ENCODE peak calls at places on chromosomes 3 and 15, in six cellular contexts. One of them, this sample, is unnamed.

GRCh38 chr3:55543228-55543627 is 56.1 kb upstream of the WNT5A start:
- DNase-seq in thoracic aorta: no peak
- DNase-seq in neuronal stem cell: no peak
- DNase-seq in epithelial cell of esophagus: no peak
- DNase-seq in CD8-positive, alpha-beta memory T cell: no peak
- DNase-seq in skeletal muscle cell: no peak
- DNase-seq in this sample: no peak

GRCh38 chr3:72338082-72338941 is 509.9 kb downstream of the SHQ1 start:
- DNase-seq in thoracic aorta: no peak
- DNase-seq in neuronal stem cell: no peak
- DNase-seq in epithelial cell of esophagus: peak
- DNase-seq in CD8-positive, alpha-beta memory T cell: no peak
- DNase-seq in skeletal muscle cell: no peak
- DNase-seq in this sample: no peak

GRCh38 chr3:133943639-133944131 is 48.0 kb upstream of the RAB6B start:
- DNase-seq in thoracic aorta: no peak
- DNase-seq in neuronal stem cell: no peak
- DNase-seq in epithelial cell of esophagus: peak
- DNase-seq in CD8-positive, alpha-beta memory T cell: no peak
- DNase-seq in skeletal muscle cell: peak
- DNase-seq in this sample: peak

GRCh38 chr15:95017950-95018349 is 786.6 kb downstream of the MCTP2 start:
- DNase-seq in thoracic aorta: no peak
- DNase-seq in neuronal stem cell: no peak
- DNase-seq in epithelial cell of esophagus: peak
- DNase-seq in CD8-positive, alpha-beta memory T cell: no peak
- DNase-seq in skeletal muscle cell: no peak
- DNase-seq in this sample: peak

GRCh38 chr3:141561426-141562034 is 74.7 kb downstream of the RASA2 start:
- DNase-seq in thoracic aorta: no peak
- DNase-seq in neuronal stem cell: peak
- DNase-seq in epithelial cell of esophagus: peak
- DNase-seq in CD8-positive, alpha-beta memory T cell: peak
- DNase-seq in skeletal muscle cell: peak
- DNase-seq in this sample: no peak

GRCh38 chr15:89101302-89102191 is 13.3 kb downstream of the ABHD2 start:
- DNase-seq in thoracic aorta: peak
- DNase-seq in neuronal stem cell: no peak
- DNase-seq in epithelial cell of esophagus: peak
- DNase-seq in CD8-positive, alpha-beta memory T cell: no peak
- DNase-seq in skeletal muscle cell: peak
- DNase-seq in this sample: peak

GRCh38 chr3:72065872-72066641 is 281.1 kb upstream of the PROK2 start:
- DNase-seq in thoracic aorta: no peak
- DNase-seq in neuronal stem cell: no peak
- DNase-seq in epithelial cell of esophagus: no peak
- DNase-seq in CD8-positive, alpha-beta memory T cell: no peak
- DNase-seq in skeletal muscle cell: no peak
- DNase-seq in this sample: no peak

GRCh38 chr3:168828014-168828413 is 732.3 kb upstream of the GOLIM4 start:
- DNase-seq in thoracic aorta: no peak
- DNase-seq in neuronal stem cell: no peak
- DNase-seq in epithelial cell of esophagus: no peak
- DNase-seq in CD8-positive, alpha-beta memory T cell: no peak
- DNase-seq in skeletal muscle cell: no peak
- DNase-seq in this sample: no peak

GRCh38 chr3:66492672-66493071 is 8.2 kb downstream of the LRIG1 start:
- DNase-seq in thoracic aorta: no peak
- DNase-seq in neuronal stem cell: no peak
- DNase-seq in epithelial cell of esophagus: peak
- DNase-seq in CD8-positive, alpha-beta memory T cell: no peak
- DNase-seq in skeletal muscle cell: no peak
- DNase-seq in this sample: no peak

GRCh38 chr3:188003188-188004171 is 150.5 kb upstream of the LPP start:
- DNase-seq in thoracic aorta: no peak
- DNase-seq in neuronal stem cell: no peak
- DNase-seq in epithelial cell of esophagus: peak
- DNase-seq in CD8-positive, alpha-beta memory T cell: no peak
- DNase-seq in skeletal muscle cell: no peak
- DNase-seq in this sample: no peak

GRCh38 chr3:69739204-69740102 is at the start of gene MITF:
- DNase-seq in thoracic aorta: peak
- DNase-seq in neuronal stem cell: peak
- DNase-seq in epithelial cell of esophagus: peak
- DNase-seq in CD8-positive, alpha-beta memory T cell: no peak
- DNase-seq in skeletal muscle cell: peak
- DNase-seq in this sample: peak

GRCh38 chr3:196251918-196252317 is 35.6 kb downstream of the SLC51A start:
- DNase-seq in thoracic aorta: no peak
- DNase-seq in neuronal stem cell: no peak
- DNase-seq in epithelial cell of esophagus: no peak
- DNase-seq in CD8-positive, alpha-beta memory T cell: no peak
- DNase-seq in skeletal muscle cell: no peak
- DNase-seq in this sample: no peak

GRCh38 chr3:195884691-195885035 is 23.7 kb downstream of the TNK2 start:
- DNase-seq in thoracic aorta: no peak
- DNase-seq in neuronal stem cell: no peak
- DNase-seq in epithelial cell of esophagus: no peak
- DNase-seq in CD8-positive, alpha-beta memory T cell: no peak
- DNase-seq in skeletal muscle cell: no peak
- DNase-seq in this sample: no peak

GRCh38 chr15:92889390-92890113 is 10.6 kb upstream of the CHD2 start:
- DNase-seq in thoracic aorta: no peak
- DNase-seq in neuronal stem cell: no peak
- DNase-seq in epithelial cell of esophagus: no peak
- DNase-seq in CD8-positive, alpha-beta memory T cell: no peak
- DNase-seq in skeletal muscle cell: no peak
- DNase-seq in this sample: no peak

GRCh38 chr3:59433546-59433945 is 383.7 kb upstream of the CFAP20DC start:
- DNase-seq in thoracic aorta: no peak
- DNase-seq in neuronal stem cell: no peak
- DNase-seq in epithelial cell of esophagus: no peak
- DNase-seq in CD8-positive, alpha-beta memory T cell: no peak
- DNase-seq in skeletal muscle cell: no peak
- DNase-seq in this sample: no peak

GRCh38 chr3:195267096-195267495 is 3.9 kb downstream of the XXYLT1 start:
- DNase-seq in thoracic aorta: no peak
- DNase-seq in neuronal stem cell: no peak
- DNase-seq in epithelial cell of esophagus: no peak
- DNase-seq in CD8-positive, alpha-beta memory T cell: no peak
- DNase-seq in skeletal muscle cell: no peak
- DNase-seq in this sample: no peak

GRCh38 chr3:56849698-56850097 is 47.9 kb upstream of the ARHGEF3 start:
- DNase-seq in thoracic aorta: no peak
- DNase-seq in neuronal stem cell: no peak
- DNase-seq in epithelial cell of esophagus: no peak
- DNase-seq in CD8-positive, alpha-beta memory T cell: no peak
- DNase-seq in skeletal muscle cell: no peak
- DNase-seq in this sample: no peak

GRCh38 chr3:194989251-194989650 is 281.7 kb downstream of the XXYLT1 start:
- DNase-seq in thoracic aorta: no peak
- DNase-seq in neuronal stem cell: no peak
- DNase-seq in epithelial cell of esophagus: no peak
- DNase-seq in CD8-positive, alpha-beta memory T cell: no peak
- DNase-seq in skeletal muscle cell: no peak
- DNase-seq in this sample: no peak

GRCh38 chr3:175207361-175207760 is 348.2 kb downstream of the NAALADL2 start:
- DNase-seq in thoracic aorta: no peak
- DNase-seq in neuronal stem cell: no peak
- DNase-seq in epithelial cell of esophagus: no peak
- DNase-seq in CD8-positive, alpha-beta memory T cell: no peak
- DNase-seq in skeletal muscle cell: no peak
- DNase-seq in this sample: no peak

GRCh38 chr3:58358092-58358491 is 25.4 kb downstream of the PXK start:
- DNase-seq in thoracic aorta: no peak
- DNase-seq in neuronal stem cell: no peak
- DNase-seq in epithelial cell of esophagus: no peak
- DNase-seq in CD8-positive, alpha-beta memory T cell: no peak
- DNase-seq in skeletal muscle cell: no peak
- DNase-seq in this sample: no peak

GRCh38 chr15:56805466-56806146 is 72.3 kb upstream of the ZNF280D start:
- DNase-seq in thoracic aorta: no peak
- DNase-seq in neuronal stem cell: no peak
- DNase-seq in epithelial cell of esophagus: peak
- DNase-seq in CD8-positive, alpha-beta memory T cell: no peak
- DNase-seq in skeletal muscle cell: peak
- DNase-seq in this sample: peak
- H3K4me3 ChIP-seq in thoracic aorta: peak
- H3K4me3 ChIP-seq in neuronal stem cell: no peak
- H3K4me3 ChIP-seq in epithelial cell of esophagus: no peak
- H3K4me3 ChIP-seq in CD8-positive, alpha-beta memory T cell: no peak
- H3K4me3 ChIP-seq in skeletal muscle cell: peak
- H3K4me3 ChIP-seq in this sample: no peak

GRCh38 chr3:115380883-115381572 is 233.9 kb upstream of the ZBTB20 start:
- DNase-seq in thoracic aorta: no peak
- DNase-seq in neuronal stem cell: no peak
- DNase-seq in epithelial cell of esophagus: no peak
- DNase-seq in CD8-positive, alpha-beta memory T cell: no peak
- DNase-seq in skeletal muscle cell: no peak
- DNase-seq in this sample: no peak

GRCh38 chr3:115375362-115375761 is 228.3 kb upstream of the ZBTB20 start:
- DNase-seq in thoracic aorta: no peak
- DNase-seq in neuronal stem cell: no peak
- DNase-seq in epithelial cell of esophagus: no peak
- DNase-seq in CD8-positive, alpha-beta memory T cell: no peak
- DNase-seq in skeletal muscle cell: no peak
- DNase-seq in this sample: no peak
- H3K4me3 ChIP-seq in thoracic aorta: no peak
- H3K4me3 ChIP-seq in neuronal stem cell: no peak
- H3K4me3 ChIP-seq in epithelial cell of esophagus: no peak
- H3K4me3 ChIP-seq in CD8-positive, alpha-beta memory T cell: no peak
- H3K4me3 ChIP-seq in skeletal muscle cell: no peak
- H3K4me3 ChIP-seq in this sample: no peak

GRCh38 chr15:67945131-67945530 is 105.3 kb upstream of the RNU6-1 start:
- DNase-seq in thoracic aorta: no peak
- DNase-seq in neuronal stem cell: no peak
- DNase-seq in epithelial cell of esophagus: no peak
- DNase-seq in CD8-positive, alpha-beta memory T cell: no peak
- DNase-seq in skeletal muscle cell: no peak
- DNase-seq in this sample: no peak

GRCh38 chr15:67947254-67948039 is 106.7 kb upstream of the PIAS1 start:
- DNase-seq in thoracic aorta: no peak
- DNase-seq in neuronal stem cell: no peak
- DNase-seq in epithelial cell of esophagus: no peak
- DNase-seq in CD8-positive, alpha-beta memory T cell: no peak
- DNase-seq in skeletal muscle cell: no peak
- DNase-seq in this sample: no peak

GRCh38 chr15:67946701-67947100 is 106.9 kb upstream of the RNU6-1 start:
- DNase-seq in thoracic aorta: no peak
- DNase-seq in neuronal stem cell: no peak
- DNase-seq in epithelial cell of esophagus: no peak
- DNase-seq in CD8-positive, alpha-beta memory T cell: no peak
- DNase-seq in skeletal muscle cell: no peak
- DNase-seq in this sample: no peak

GRCh38 chr15:67943961-67944674 is 104.3 kb upstream of the RNU6-1 start:
- DNase-seq in thoracic aorta: peak
- DNase-seq in neuronal stem cell: no peak
- DNase-seq in epithelial cell of esophagus: no peak
- DNase-seq in CD8-positive, alpha-beta memory T cell: no peak
- DNase-seq in skeletal muscle cell: peak
- DNase-seq in this sample: no peak

DNA sequence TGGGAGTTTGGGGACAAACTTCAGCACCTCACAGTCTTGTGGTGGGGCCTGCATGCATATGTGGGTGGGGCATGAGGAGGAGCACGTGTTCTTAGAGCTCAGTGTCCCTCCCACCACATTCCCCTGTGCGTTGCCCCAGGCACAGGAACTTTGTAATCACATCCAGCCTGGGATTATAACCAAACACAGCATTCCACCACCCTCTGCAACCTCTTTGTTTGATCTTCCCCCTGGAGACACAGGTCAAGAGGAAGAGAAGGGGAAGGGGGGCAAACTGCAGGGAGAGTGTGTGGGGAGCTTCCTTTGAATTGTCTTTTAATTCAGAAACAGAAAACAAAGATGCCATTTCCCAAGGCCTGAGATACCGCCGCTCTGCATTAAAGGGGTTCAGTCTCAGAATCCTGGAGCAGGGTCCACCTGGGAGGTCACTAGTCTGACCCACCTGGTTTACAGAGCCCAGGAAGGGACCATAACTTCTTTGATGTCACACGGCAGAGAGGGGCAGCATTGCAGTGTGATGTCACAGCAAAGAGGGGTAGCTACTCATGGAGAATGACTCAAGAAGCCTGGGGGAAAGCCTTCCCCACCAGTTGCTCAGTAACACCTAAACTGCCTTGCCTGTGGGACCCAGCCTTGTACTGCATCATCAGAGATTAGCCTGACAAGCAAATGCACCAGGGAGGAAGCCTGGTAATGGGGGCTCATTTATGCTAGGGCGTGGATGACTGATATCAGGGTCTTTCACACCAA is 106.3 kb upstream of the RNU6-1 start:
- DNase-seq in thoracic aorta: no peak
- DNase-seq in neuronal stem cell: peak
- DNase-seq in epithelial cell of esophagus: peak
- DNase-seq in CD8-positive, alpha-beta memory T cell: no peak
- DNase-seq in skeletal muscle cell: no peak
- DNase-seq in this sample: no peak
- H3K4me3 ChIP-seq in thoracic aorta: no peak
- H3K4me3 ChIP-seq in neuronal stem cell: peak
- H3K4me3 ChIP-seq in epithelial cell of esophagus: no peak
- H3K4me3 ChIP-seq in CD8-positive, alpha-beta memory T cell: no peak
- H3K4me3 ChIP-seq in skeletal muscle cell: no peak
- H3K4me3 ChIP-seq in this sample: no peak

GRCh38 chr15:26097216-26097615 is 234.1 kb upstream of the ATP10A start:
- DNase-seq in thoracic aorta: no peak
- DNase-seq in neuronal stem cell: no peak
- DNase-seq in epithelial cell of esophagus: no peak
- DNase-seq in CD8-positive, alpha-beta memory T cell: no peak
- DNase-seq in skeletal muscle cell: no peak
- DNase-seq in this sample: no peak

GRCh38 chr15:26101443-26101842 is 238.3 kb upstream of the ATP10A start:
- DNase-seq in thoracic aorta: no peak
- DNase-seq in neuronal stem cell: no peak
- DNase-seq in epithelial cell of esophagus: no peak
- DNase-seq in CD8-positive, alpha-beta memory T cell: no peak
- DNase-seq in skeletal muscle cell: no peak
- DNase-seq in this sample: no peak

GRCh38 chr15:26095710-26096330 is 232.7 kb upstream of the ATP10A start:
- DNase-seq in thoracic aorta: no peak
- DNase-seq in neuronal stem cell: no peak
- DNase-seq in epithelial cell of esophagus: no peak
- DNase-seq in CD8-positive, alpha-beta memory T cell: no peak
- DNase-seq in skeletal muscle cell: no peak
- DNase-seq in this sample: no peak

GRCh38 chr15:26102365-26102764 is 239.2 kb upstream of the ATP10A start:
- DNase-seq in thoracic aorta: no peak
- DNase-seq in neuronal stem cell: no peak
- DNase-seq in epithelial cell of esophagus: no peak
- DNase-seq in CD8-positive, alpha-beta memory T cell: no peak
- DNase-seq in skeletal muscle cell: no peak
- DNase-seq in this sample: no peak

DNA sequence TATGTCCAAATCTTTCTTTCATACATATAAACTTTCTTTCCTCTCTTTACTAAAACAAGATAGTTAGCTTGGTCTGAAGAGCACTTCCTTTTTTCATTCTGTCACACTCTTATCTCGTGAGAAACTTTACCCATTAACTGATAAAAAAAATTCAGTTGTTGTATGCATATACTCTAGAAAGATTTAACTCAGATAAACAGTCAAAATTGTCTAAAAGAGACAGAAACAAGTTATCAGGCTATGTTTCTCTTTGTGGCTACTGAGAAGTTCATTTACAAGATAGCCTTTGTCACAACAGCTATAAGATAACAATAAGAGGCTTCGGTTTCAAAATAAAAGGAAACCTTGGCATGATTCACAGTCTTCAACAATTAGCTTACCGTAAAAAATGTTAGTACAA is 235.7 kb upstream of the ATP10A start:
- DNase-seq in thoracic aorta: no peak
- DNase-seq in neuronal stem cell: no peak
- DNase-seq in epithelial cell of esophagus: no peak
- DNase-seq in CD8-positive, alpha-beta memory T cell: no peak
- DNase-seq in skeletal muscle cell: no peak
- DNase-seq in this sample: no peak
- H3K4me3 ChIP-seq in thoracic aorta: no peak
- H3K4me3 ChIP-seq in neuronal stem cell: no peak
- H3K4me3 ChIP-seq in epithelial cell of esophagus: no peak
- H3K4me3 ChIP-seq in CD8-positive, alpha-beta memory T cell: no peak
- H3K4me3 ChIP-seq in skeletal muscle cell: no peak
- H3K4me3 ChIP-seq in this sample: no peak

This sample was measured in kidney epithelial cell.